ENCODE peak calls at places on chromosome 14, in eight cellular contexts. B is GM19239; F is A549; C is stimulated activated naive CD8-positive, alpha-beta T cell treated with anti-CD3 and anti-CD28 coated beads, Interleukin-15, Interleukin-2, amounts not matched to agents 100 U/mL and 50 U/mL, for 24 hours; N is GM23338; J is T47D; H is HCT116; Z is effector memory CD8-positive, alpha-beta T cell. E is an unnamed sample.
A peak's percentile ranks its signal among the peaks of the same experiment; 100 is the strongest.

GRCh38 chr14:69713976-69714716 is 52.8 kb upstream of the SRSF5 start:
- DNase-seq in B (no peak), F (no peak), H (no peak), C (no peak), Z (no peak), J (peak; percentile 67), N (peak; percentile 40), E (peak; percentile 68)

GRCh38 chr14:96637521-96637920 is 135.3 kb downstream of the PAPOLA start:
- DNase-seq in F (no peak), J (no peak), Z (no peak), C (no peak), B (no peak), H (no peak), N (no peak), E (no peak)

GRCh38 chr14:67137744-67138371 is 51.4 kb upstream of the GARIN2 start:
- DNase-seq in Z (no peak), F (peak; percentile 11), J (no peak), N (peak; percentile 43), B (no peak), H (no peak), C (no peak), E (no peak)

GRCh38 chr14:39998114-39998513 is 565.9 kb upstream of the FBXO33 start:
- DNase-seq in N (no peak), H (no peak), Z (no peak), B (no peak), J (no peak), C (no peak), F (no peak), E (no peak)

GRCh38 chr14:92973265-92973797 is 50.4 kb downstream of the CHGA start:
- DNase-seq in N (peak; percentile 89), B (no peak), Z (no peak), F (no peak), J (peak; percentile 64), C (peak; percentile 66), H (no peak), E (peak; percentile 86)

GRCh38 chr14:104439625-104440024 is 139.9 kb upstream of the C14orf180 start:
- DNase-seq in H (no peak), J (no peak), Z (no peak), B (no peak), F (no peak), C (no peak), N (no peak), E (no peak)

GRCh38 chr14:61108742-61109141 is 127.7 kb downstream of the SLC38A6 start:
- DNase-seq in Z (no peak), N (no peak), C (no peak), B (no peak), H (no peak), J (no peak), F (no peak), E (no peak)

GRCh38 chr14:38877744-38878388 is 225.2 kb downstream of the SEC23A start:
- DNase-seq in J (no peak), N (no peak), C (no peak), Z (no peak), B (no peak), H (no peak), F (no peak), E (no peak)

GRCh38 chr14:93042968-93043940 is 72.5 kb downstream of the ITPK1 start:
- DNase-seq in F (peak; percentile 90), B (no peak), C (no peak), H (peak; percentile 89), J (no peak), N (no peak), Z (no peak), E (peak; percentile 85)

GRCh38 chr14:75715926-75716780 is 55.1 kb downstream of the TTLL5 start:
- DNase-seq in F (no peak), B (no peak), H (no peak), J (no peak), C (no peak), Z (no peak), N (peak; percentile 23), E (no peak)

GRCh38 chr14:32077081-32078029 is at the start of gene ARHGAP5:
- DNase-seq in H (no peak), F (no peak), C (peak; percentile 54), B (peak; percentile 27), N (peak; percentile 81), J (no peak), Z (peak; percentile 11), E (no peak)

GRCh38 chr14:104422301-104423223 is 157.0 kb upstream of the C14orf180 start:
- DNase-seq in F (no peak), Z (no peak), J (no peak), H (no peak), N (no peak), C (no peak), B (no peak), E (peak; percentile 73)

GRCh38 chr14:22547309-22547947 is 41.6 kb downstream of the DAD1 start:
- DNase-seq in N (no peak), B (no peak), J (no peak), Z (no peak), F (no peak), C (no peak), H (no peak), E (no peak)

GRCh38 chr14:55243813-55244212 is 27.4 kb upstream of the FBXO34 start:
- DNase-seq in Z (no peak), F (no peak), J (no peak), B (no peak), N (no peak), H (no peak), C (no peak), E (no peak)

GRCh38 chr14:53956427-53957201 is at the start of gene BMP4:
- DNase-seq in Z (no peak), J (peak; percentile 72), B (no peak), C (peak; percentile 22), H (peak; percentile 82), N (peak; percentile 97), F (no peak), E (peak; percentile 70)

GRCh38 chr14:59343585-59343984 is 121.6 kb downstream of the GPR135 start:
- DNase-seq in B (no peak), C (no peak), F (no peak), J (no peak), N (no peak), H (no peak), Z (no peak), E (no peak)

GRCh38 chr14:89720076-89720687 is 234.3 kb downstream of the EFCAB11 start:
- DNase-seq in Z (peak; percentile 25), J (no peak), B (no peak), F (no peak), H (no peak), C (no peak), N (no peak), E (no peak)

GRCh38 chr14:77071938-77072388 is 26.1 kb upstream of the CIPC start:
- DNase-seq in B (no peak), F (no peak), Z (no peak), J (no peak), C (no peak), N (no peak), H (peak; percentile 60), E (no peak)

GRCh38 chr14:39431416-39432178 is 636 bp downstream of the FBXO33 start:
- DNase-seq in N (peak; percentile 75), J (peak; percentile 43), Z (peak; percentile 45), B (no peak), C (peak; percentile 49), F (peak; percentile 16), H (peak; percentile 4), E (peak; percentile 30)